ENCODE peak calls at places on chromosomes 6 and 20, in four cellular contexts. F is Panc1, H is AG04450, G is OCI-LY7. P is an unnamed sample.

GRCh38 chr20:31537859-31538245 is 23.6 kb downstream of the HM13 start:
- DNase-seq in F (no peak), H (no peak), G (no peak), P (no peak)

GRCh38 chr20:50054626-50055511 is 58.1 kb downstream of the UBE2V1 start:
- DNase-seq in H (no peak), F (no peak), G (no peak), P (no peak)

GRCh38 chr6:136405410-136406029 is 115.9 kb upstream of the BCLAF1 start:
- DNase-seq in G (no peak), H (no peak), F (no peak), P (no peak)

GRCh38 chr6:153085239-153085638 is 45.8 kb downstream of the RGS17 start:
- DNase-seq in H (no peak), G (no peak), F (no peak), P (no peak)

GRCh38 chr6:51411726-51412125 is 593.1 kb downstream of the TFAP2B start:
- DNase-seq in F (no peak), H (no peak), G (no peak), P (no peak)

GRCh38 chr6:76003115-76003514 is 69.3 kb downstream of the IMPG1 start:
- DNase-seq in H (no peak), G (no peak), F (no peak), P (no peak)

GRCh38 chr6:85556992-85557668 is 36.5 kb downstream of the SNX14 start:
- DNase-seq in G (no peak), H (no peak), F (no peak), P (no peak)

GRCh38 chr6:110856296-110856695 is 18.3 kb upstream of the AMD1 start:
- DNase-seq in G (no peak), F (no peak), H (no peak), P (no peak)

GRCh38 chr6:161694995-161695394 is 421.1 kb upstream of the AGPAT4 start:
- DNase-seq in F (peak; percentile 4), H (no peak), G (peak; percentile 4), P (no peak)

GRCh38 chr6:14436593-14436992 is 319.0 kb downstream of the CD83 start:
- DNase-seq in G (no peak), F (no peak), H (no peak), P (no peak)

GRCh38 chr20:40993794-40994540 is 34.7 kb upstream of the TOP1 start:
- DNase-seq in H (no peak), F (no peak), G (peak; percentile 93), P (no peak)

GRCh38 chr20:47605673-47606413 is 104.2 kb downstream of the NCOA3 start:
- DNase-seq in G (no peak), H (no peak), F (no peak), P (no peak)

GRCh38 chr6:150491131-150491795 is 108.4 kb upstream of the PLEKHG1 start:
- DNase-seq in G (no peak), H (no peak), F (no peak), P (no peak)

GRCh38 chr20:63177134-63177784 is 38.7 kb downstream of the YTHDF1 start:
- DNase-seq in F (no peak), G (no peak), H (no peak), P (no peak)

GRCh38 chr20:33837096-33837830 is 26.1 kb downstream of the CHMP4B start:
- DNase-seq in H (no peak), G (peak; percentile 41), F (no peak), P (no peak)

GRCh38 chr20:11411765-11412164 is 505.9 kb upstream of the BTBD3 start:
- DNase-seq in H (no peak), G (no peak), F (no peak), P (no peak)

GRCh38 chr6:107816818-107817217 is 7.3 kb downstream of the SCML4 start:
- DNase-seq in H (no peak), F (no peak), G (no peak), P (no peak)

GRCh38 chr20:44695295-44696230 is 19.6 kb upstream of the CCN5 start:
- DNase-seq in F (no peak), H (peak; percentile 69), G (no peak), P (no peak)
- H3K27ac ChIP-seq in F (peak overlapping the region; percentile 99), H (peak overlapping the region; percentile 78), G (no peak overlapping the region), P (peak overlapping the region; percentile 92)

GRCh38 chr20:56018194-56018593 is 12.9 kb upstream of the CBLN4 start:
- DNase-seq in H (no peak), G (no peak), F (no peak), P (no peak)
- H3K9me3 ChIP-seq in H (peaks cover 18% of the 10 kb centered on the region), G (no peaks in the 10 kb centered on the region), F (no peaks in the 10 kb centered on the region), P (no peaks in the 10 kb centered on the region)

GRCh38 chr20:5545381-5545941 is 204.7 kb upstream of the SHLD1 start:
- DNase-seq in H (no peak), G (no peak), F (no peak), P (no peak)
- H3K27ac ChIP-seq in H (no peak overlapping the region), G (no peak overlapping the region), F (no peak overlapping the region), P (no peak overlapping the region)

DNA sequence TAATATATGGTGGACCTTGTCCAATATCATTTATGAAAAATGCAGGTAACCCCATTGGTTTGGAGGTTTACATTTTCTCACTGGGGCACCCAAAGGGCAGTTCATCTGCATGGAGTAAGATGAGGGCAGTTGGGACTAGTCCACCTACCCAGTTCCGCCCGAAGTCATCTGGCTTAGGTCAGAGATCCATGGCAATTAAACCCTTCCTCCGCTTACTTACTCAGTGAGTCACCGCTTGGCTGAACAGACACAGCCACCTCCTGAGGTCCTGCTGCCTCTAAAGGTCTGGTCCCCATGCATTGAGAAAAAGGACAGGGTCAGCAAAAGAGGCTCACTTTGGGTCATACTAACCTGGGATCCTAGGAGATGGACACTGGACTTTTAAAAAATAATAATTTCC is 102.9 kb upstream of the PRL start:
- DNase-seq in F (no peak), H (no peak), G (no peak), P (no peak)
- H3K9me3 ChIP-seq in F (no peaks in the 10 kb centered on the region), H (no peaks in the 10 kb centered on the region), G (no peaks in the 10 kb centered on the region), P (no peaks in the 10 kb centered on the region)

GRCh38 chr6:157839606-157840005 is 16.6 kb downstream of the SNX9 start:
- DNase-seq in G (no peak), H (no peak), F (no peak), P (no peak)

GRCh38 chr6:157840776-157841175 is 17.7 kb downstream of the SNX9 start:
- DNase-seq in H (peak; percentile 58), F (no peak), G (no peak), P (no peak)

GRCh38 chr6:157841211-157841840 is 18.3 kb downstream of the SNX9 start:
- DNase-seq in F (no peak), G (no peak), H (no peak), P (no peak)

GRCh38 chr6:157838718-157839430 is 15.8 kb downstream of the SNX9 start:
- DNase-seq in H (no peak), F (no peak), G (no peak), P (no peak)

DNA sequence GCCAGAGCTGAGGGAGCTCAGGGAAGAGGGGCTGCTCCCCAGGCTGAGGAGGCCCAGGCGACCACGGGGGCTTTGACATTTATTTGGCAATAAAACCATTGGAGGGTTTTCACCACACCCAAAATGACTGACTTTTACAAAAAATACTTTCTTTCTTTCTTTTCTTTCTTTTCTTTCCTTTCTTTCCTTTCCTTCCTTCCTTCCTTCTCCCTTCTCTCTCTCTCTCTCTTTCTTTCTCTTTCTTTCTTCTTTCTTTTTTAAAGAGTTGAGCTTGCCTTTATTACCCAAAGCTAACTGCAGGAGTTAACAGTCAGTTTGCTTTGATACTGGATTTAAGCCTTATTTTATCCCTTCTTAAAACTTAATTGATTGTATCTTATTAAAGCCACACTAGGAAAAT is 17.2 kb downstream of the SNX9 start:
- DNase-seq in G (no peak), H (no peak), F (no peak), P (no peak)
- H3K27ac ChIP-seq in G (no peak overlapping the region), H (no peak overlapping the region), F (peak overlapping the region; percentile 84), P (no peak overlapping the region)

DNA sequence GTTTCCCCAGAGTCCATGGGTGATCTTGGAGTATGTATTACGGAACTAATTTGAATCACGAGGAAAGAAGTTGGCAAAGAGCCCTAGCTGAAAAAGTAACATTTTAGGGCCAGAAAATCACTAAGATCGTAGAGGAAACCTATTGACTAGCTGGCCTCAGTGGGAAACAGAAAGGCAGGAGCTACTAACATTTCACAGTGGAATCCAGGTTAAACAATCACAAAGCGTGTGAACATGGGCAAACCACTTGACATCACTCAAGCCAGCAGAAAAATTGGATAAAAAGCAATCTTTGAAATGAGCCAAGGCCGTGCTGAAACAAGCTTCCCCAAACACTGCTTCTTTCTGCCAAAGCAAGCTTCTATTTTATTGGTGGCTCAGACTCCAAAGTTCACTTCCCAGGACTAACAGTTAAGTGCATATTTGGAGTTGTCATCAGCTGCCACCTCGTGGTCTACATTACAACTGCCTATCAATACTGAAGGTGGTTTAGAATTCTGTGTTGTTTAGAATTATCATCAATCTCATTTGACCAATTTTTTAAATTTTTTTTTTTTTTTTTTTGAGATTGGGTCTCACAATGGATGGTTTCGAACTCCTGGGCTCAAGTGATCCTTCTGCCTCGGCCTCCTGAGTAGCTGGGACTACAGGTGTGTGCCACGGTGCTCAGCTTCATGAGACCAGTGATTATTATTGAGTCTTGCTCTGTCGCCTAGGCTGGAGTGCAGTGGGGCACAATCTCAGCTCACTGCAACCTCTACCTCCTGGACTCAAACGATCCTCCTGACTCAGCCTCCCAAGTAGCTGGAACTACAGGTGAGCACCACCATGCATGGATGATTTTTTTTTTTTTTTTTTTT is 10.6 kb downstream of the RPS10 start:
- DNase-seq in F (no peak), H (no peak), G (peak; percentile 69), P (peak; percentile 38)
- H3K9me3 ChIP-seq in F (no peaks in the 10 kb centered on the region), H (no peaks in the 10 kb centered on the region), G (no peaks in the 10 kb centered on the region), P (no peaks in the 10 kb centered on the region)

DNA sequence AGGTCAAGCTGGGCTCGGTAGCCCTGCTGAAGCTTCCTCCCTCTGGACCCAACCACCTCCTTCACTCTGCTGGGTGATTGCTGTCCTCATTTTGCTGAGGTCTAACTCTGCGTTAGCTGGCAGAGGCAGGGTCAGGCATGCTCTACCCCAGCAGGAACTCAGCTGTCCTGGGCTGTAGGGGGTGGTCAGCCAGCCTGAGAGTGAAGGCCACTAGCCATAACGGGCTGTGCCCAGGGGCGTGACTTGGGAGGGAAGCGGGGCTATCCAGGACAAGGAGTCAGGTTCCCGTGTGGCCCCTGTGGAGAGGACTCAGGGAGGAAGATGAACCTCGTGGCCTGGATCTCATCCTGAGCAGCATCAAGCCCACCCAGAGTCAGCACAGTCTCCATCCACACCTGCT is 761 bp downstream of the CST5 start:
- DNase-seq in G (no peak), H (no peak), F (no peak), P (no peak)
- H3K27ac ChIP-seq in G (no peak overlapping the region), H (no peak overlapping the region), F (no peak overlapping the region), P (no peak overlapping the region)

GRCh38 chr6:25132934-25133333 is 146.2 kb upstream of the CARMIL1 start:
- DNase-seq in F (no peak), H (no peak), G (peak; percentile 25), P (no peak)

GRCh38 chr6:25137497-25137896 is 141.7 kb upstream of the CARMIL1 start:
- DNase-seq in F (no peak), G (peak; percentile 11), H (no peak), P (no peak)

GRCh38 chr6:25130518-25130917 is 148.7 kb upstream of the CARMIL1 start:
- DNase-seq in F (no peak), G (no peak), H (no peak), P (no peak)

GRCh38 chr6:25136879-25137278 is 142.3 kb upstream of the CARMIL1 start:
- DNase-seq in F (no peak), H (no peak), G (no peak), P (no peak)

GRCh38 chr6:25133479-25133878 is 145.7 kb upstream of the CARMIL1 start:
- DNase-seq in F (no peak), G (no peak), H (no peak), P (no peak)
- H3K9me3 ChIP-seq in F (peaks cover 6% of the 10 kb centered on the region), G (peaks cover 49% of the 10 kb centered on the region), H (peaks cover 3% of the 10 kb centered on the region), P (no peaks in the 10 kb centered on the region)